ENCODE peak calls at places on chromosomes 13 and 19, in eight cellular contexts. O is PC-3, R is upper lobe of right lung, S is psoas muscle, U is breast epithelium, J is right atrium auricular region, A is mucosa of descending colon, W is BE2C. Q is an unnamed sample. For H3K4me1, the result is how much of the 10 kb centered on the place peaks cover.

GRCh38 chr19:8387688-8388611 is 2.2 kb upstream of the RAB11B start:
- DNase-seq in O (peak), R (no peak), S (no peak), U (no peak), J (no peak), A (no peak), W (no peak), Q (no peak)

GRCh38 chr19:3575949-3576673 is 3.4 kb downstream of the HMG20B start:
- DNase-seq in O (no peak), R (no peak), S (no peak), U (no peak), J (no peak), A (peak), W (no peak), Q (no peak)

GRCh38 chr13:94641432-94641941 is 39.8 kb downstream of the GPR180 start:
- DNase-seq in O (peak), R (no peak), S (no peak), U (no peak), J (no peak), A (no peak), W (no peak), Q (no peak)

GRCh38 chr13:28850226-28850625 is 30.1 kb downstream of the MTUS2 start:
- DNase-seq in O (no peak), R (no peak), S (no peak), U (no peak), J (no peak), A (no peak), W (no peak), Q (no peak)

GRCh38 chr19:30923096-30923495 is 426.1 kb downstream of the TSHZ3 start:
- DNase-seq in O (no peak), R (no peak), S (no peak), U (no peak), J (no peak), A (no peak), W (no peak), Q (no peak)

GRCh38 chr19:39208175-39208795 is 4.2 kb upstream of the SYCN start:
- DNase-seq in O (no peak), R (no peak), S (no peak), U (no peak), J (no peak), A (no peak), W (no peak), Q (no peak)

GRCh38 chr19:31350033-31350692 is 927 bp upstream of the TSHZ3 start:
- DNase-seq in O (no peak), R (no peak), S (peak), U (no peak), J (no peak), A (no peak), W (no peak), Q (no peak)

GRCh38 chr19:21141787-21142464 is at the start of gene ZNF431:
- DNase-seq in O (peak), R (peak), S (peak), U (peak), J (peak), A (peak), W (peak), Q (peak)

GRCh38 chr13:103203750-103204330 is 137.6 kb upstream of the SLC10A2 start:
- DNase-seq in O (no peak), R (no peak), S (no peak), U (no peak), J (no peak), A (no peak), W (no peak), Q (no peak)

GRCh38 chr19:52527954-52528326 is 472 bp downstream of the ZNF808 start:
- DNase-seq in O (no peak), R (peak), S (no peak), U (no peak), J (no peak), A (peak), W (peak), Q (peak)

GRCh38 chr19:33511346-33511745 is 10.2 kb downstream of the PEPD start:
- DNase-seq in O (no peak), R (no peak), S (no peak), U (no peak), J (no peak), A (no peak), W (no peak), Q (no peak)

GRCh38 chr19:54478677-54479266 is 5.7 kb upstream of the CDC42EP5 start:
- DNase-seq in O (peak), R (no peak), S (no peak), U (no peak), J (no peak), A (no peak), W (no peak), Q (peak)

GRCh38 chr13:29619995-29620394 is 24.5 kb upstream of the SLC7A1 start:
- DNase-seq in O (no peak), R (no peak), S (no peak), U (no peak), J (no peak), A (no peak), W (no peak), Q (no peak)

GRCh38 chr13:96431044-96431581 is 341.2 kb downstream of the HS6ST3 start:
- DNase-seq in O (no peak), R (no peak), S (no peak), U (no peak), J (no peak), A (no peak), W (no peak), Q (no peak)

GRCh38 chr19:33685541-33685940 is 63.8 kb downstream of the CHST8 start:
- DNase-seq in O (no peak), R (peak), S (no peak), U (peak), J (no peak), A (no peak), W (peak), Q (peak)

GRCh38 chr13:51959773-51960172 is 51.5 kb downstream of the ATP7B start:
- DNase-seq in O (no peak), R (no peak), S (no peak), U (no peak), J (no peak), A (peak), W (no peak), Q (no peak)

GRCh38 chr13:46553521-46553885 is 533 bp downstream of the LRCH1 start:
- DNase-seq in O (no peak), R (peak), S (no peak), U (peak), J (no peak), A (peak), W (peak), Q (peak)

GRCh38 chr19:49856574-49857021 is 5.6 kb downstream of the PTOV1 start:
- DNase-seq in O (no peak), R (no peak), S (no peak), U (no peak), J (no peak), A (peak), W (no peak), Q (peak)

GRCh38 chr19:17681505-17682125 is 6.5 kb downstream of the UNC13A start:
- DNase-seq in O (peak), R (no peak), S (peak), U (no peak), J (no peak), A (peak), W (no peak), Q (peak)

GRCh38 chr13:31046711-31047279 is 114.3 kb downstream of the TEX26 start:
- DNase-seq in O (no peak), R (no peak), S (peak), U (no peak), J (no peak), A (peak), W (peak), Q (peak)

GRCh38 chr13:35789335-35790166 is 313.1 kb upstream of the MAB21L1 start:
- DNase-seq in O (peak), R (no peak), S (no peak), U (no peak), J (no peak), A (no peak), W (no peak), Q (no peak)

GRCh38 chr13:51218691-51219090 is 3.5 kb upstream of the FAM124A start:
- DNase-seq in O (no peak), R (no peak), S (no peak), U (no peak), J (no peak), A (no peak), W (peak), Q (no peak)

GRCh38 chr13:48199404-48199991 is 33.5 kb upstream of the ITM2B start:
- DNase-seq in O (no peak), R (no peak), S (no peak), U (no peak), J (no peak), A (no peak), W (no peak), Q (no peak)

GRCh38 chr13:51549050-51549449 is 35.2 kb upstream of the WDFY2 start:
- DNase-seq in O (no peak), R (peak), S (no peak), U (no peak), J (no peak), A (peak), W (peak), Q (peak)

GRCh38 chr13:61700663-61701062 is 285.0 kb upstream of the PCDH20 start:
- DNase-seq in O (no peak), R (no peak), S (no peak), U (no peak), J (no peak), A (no peak), W (no peak), Q (no peak)

GRCh38 chr13:29511980-29512379 is 83.5 kb downstream of the SLC7A1 start:
- DNase-seq in O (no peak), R (peak), S (no peak), U (no peak), J (no peak), A (no peak), W (no peak), Q (no peak)

GRCh38 chr13:114059946-114060860 is 72.2 kb downstream of the RASA3 start:
- DNase-seq in O (no peak), R (no peak), S (peak), U (no peak), J (no peak), A (no peak), W (no peak), Q (no peak)

GRCh38 chr19:4800591-4801081 is 9.1 kb downstream of the FEM1A start:
- DNase-seq in O (peak), R (peak), S (peak), U (peak), J (no peak), A (no peak), W (no peak), Q (no peak)

GRCh38 chr13:92265408-92265807 is 867.0 kb downstream of the GPC5 start:
- DNase-seq in O (no peak), R (no peak), S (no peak), U (no peak), J (no peak), A (no peak), W (no peak), Q (no peak)

GRCh38 chr13:73307481-73307880 is 248.7 kb downstream of the KLF5 start:
- DNase-seq in O (peak), R (no peak), S (no peak), U (no peak), J (no peak), A (peak), W (no peak), Q (no peak)

GRCh38 chr13:83297591-83298305 is 584.5 kb downstream of the SLITRK1 start:
- DNase-seq in O (no peak), R (no peak), S (peak), U (no peak), J (no peak), A (no peak), W (no peak), Q (no peak)

GRCh38 chr13:114123876-114124275 is 8.5 kb downstream of the RASA3 start:
- DNase-seq in O (no peak), R (no peak), S (no peak), U (no peak), J (no peak), A (no peak), W (no peak), Q (no peak)

GRCh38 chr13:112231451-112232083 is 144.6 kb upstream of the SPACA7 start:
- DNase-seq in O (no peak), R (peak), S (no peak), U (no peak), J (no peak), A (no peak), W (no peak), Q (no peak)

GRCh38 chr19:28542394-28543243 is 670.3 kb downstream of the UQCRFS1 start:
- DNase-seq in O (no peak), R (no peak), S (no peak), U (no peak), J (no peak), A (no peak), W (no peak), Q (no peak)

GRCh38 chr19:28541602-28542393 is 671.2 kb downstream of the UQCRFS1 start:
- DNase-seq in O (no peak), R (no peak), S (no peak), U (no peak), J (no peak), A (no peak), W (no peak), Q (no peak)

GRCh38 chr19:28539759-28540158 is 673.2 kb downstream of the UQCRFS1 start:
- DNase-seq in O (no peak), R (no peak), S (no peak), U (no peak), J (no peak), A (no peak), W (no peak), Q (no peak)

GRCh38 chr19:28543244-28543776 is 669.6 kb downstream of the UQCRFS1 start:
- DNase-seq in O (no peak), R (no peak), S (no peak), U (no peak), J (no peak), A (no peak), W (no peak), Q (no peak)

DNA sequence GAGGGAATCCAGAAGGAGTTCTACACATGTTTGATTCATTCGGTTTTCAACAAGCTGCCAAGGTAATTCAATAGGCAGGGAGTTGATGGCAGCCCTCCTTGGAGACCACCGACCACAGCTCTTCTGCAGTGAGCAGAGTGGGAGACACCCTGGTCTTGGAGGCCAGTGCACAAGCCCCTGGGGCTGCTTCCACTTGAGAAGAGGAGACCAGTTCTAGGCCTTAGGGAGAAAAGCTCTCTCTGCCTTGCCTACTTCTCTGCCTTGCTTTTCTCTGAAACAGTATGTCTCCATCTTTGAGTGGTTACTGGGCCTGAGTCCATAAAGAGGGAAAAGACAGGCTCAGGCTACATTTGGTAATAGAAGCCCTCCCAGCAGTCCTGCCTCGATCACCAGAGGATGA is 671.9 kb downstream of the UQCRFS1 start:
- DNase-seq in O (no peak), R (no peak), S (no peak), U (no peak), J (no peak), A (no peak), W (no peak), Q (no peak)
- TF ChIP-seq CTCF in O (no peak), R (no peak), S (no peak), U (no peak), J (no peak), A (no peak), W (no peak), Q (no peak)

DNA sequence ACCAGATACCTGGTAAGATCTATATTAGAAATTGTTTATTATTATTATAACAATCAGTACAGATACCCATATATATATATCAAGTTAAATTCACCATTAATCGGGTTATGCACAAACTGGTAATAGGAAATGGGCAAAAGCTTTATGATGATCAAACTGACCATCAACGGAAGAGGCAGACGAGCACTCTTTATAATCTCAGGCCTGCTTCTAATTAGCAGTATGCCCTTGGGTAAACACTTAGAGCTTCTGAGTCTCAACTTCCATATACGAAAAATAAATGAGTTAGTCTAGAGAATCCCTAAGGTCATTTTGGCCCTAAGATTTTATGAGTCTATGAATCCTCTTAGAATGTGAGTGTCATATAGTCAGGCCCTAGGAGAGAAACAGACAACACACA is 710.9 kb downstream of the PCDH9 start:
- DNase-seq in O (no peak), R (no peak), S (no peak), U (no peak), J (no peak), A (no peak), W (peak), Q (no peak)
- H3K4me1 ChIP-seq in O (under half), R (under half), S (under half), U (under half), J (under half), A (under half), W (under half), Q (under half)

GRCh38 chr19:383922-384800 is 24.8 kb downstream of the C2CD4C start:
- DNase-seq in O (no peak), R (peak), S (no peak), U (peak), J (no peak), A (no peak), W (peak), Q (peak)
- TF ChIP-seq CTCF in O (no peak), R (peak), S (peak), U (peak), J (peak), A (peak), W (peak), Q (peak)

GRCh38 chr19:15317392-15318011 is 14.8 kb downstream of the BRD4 start:
- DNase-seq in O (no peak), R (no peak), S (no peak), U (no peak), J (no peak), A (no peak), W (no peak), Q (no peak)

GRCh38 chr19:15315101-15315500 is 17.2 kb downstream of the BRD4 start:
- DNase-seq in O (peak), R (peak), S (no peak), U (no peak), J (no peak), A (no peak), W (no peak), Q (no peak)

GRCh38 chr19:15320118-15320517 is 12.2 kb downstream of the BRD4 start:
- DNase-seq in O (no peak), R (no peak), S (no peak), U (no peak), J (no peak), A (no peak), W (no peak), Q (no peak)

GRCh38 chr19:15316498-15316897 is 15.8 kb downstream of the BRD4 start:
- DNase-seq in O (no peak), R (no peak), S (no peak), U (no peak), J (no peak), A (no peak), W (no peak), Q (no peak)

DNA sequence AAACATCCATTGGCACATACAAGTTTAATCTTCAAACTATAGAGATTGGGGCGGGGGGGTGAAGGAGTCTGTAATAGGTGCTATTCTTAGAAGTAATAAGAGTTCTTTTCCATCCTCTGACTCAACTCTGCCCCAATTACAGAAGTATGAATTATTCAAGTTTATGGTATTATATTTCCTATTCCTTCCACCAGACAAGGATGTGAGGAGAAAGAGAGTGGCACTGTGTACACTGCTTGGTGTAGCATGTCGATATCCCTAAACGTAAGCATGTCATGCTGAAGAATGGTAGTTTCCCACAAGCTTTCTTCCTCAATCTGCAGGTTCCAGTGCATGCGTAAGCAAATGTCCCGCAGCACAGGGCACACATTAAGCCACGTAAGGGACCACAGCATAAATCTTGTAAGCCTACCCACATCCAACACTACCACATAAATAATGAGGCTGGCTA is 14.1 kb downstream of the BRD4 start:
- DNase-seq in O (no peak), R (no peak), S (no peak), U (no peak), J (no peak), A (no peak), W (no peak), Q (no peak)
- H3K4me1 ChIP-seq in O (under half), R (half or more), S (half or more), U (under half), J (half or more), A (under half), W (under half), Q (under half)

DNA sequence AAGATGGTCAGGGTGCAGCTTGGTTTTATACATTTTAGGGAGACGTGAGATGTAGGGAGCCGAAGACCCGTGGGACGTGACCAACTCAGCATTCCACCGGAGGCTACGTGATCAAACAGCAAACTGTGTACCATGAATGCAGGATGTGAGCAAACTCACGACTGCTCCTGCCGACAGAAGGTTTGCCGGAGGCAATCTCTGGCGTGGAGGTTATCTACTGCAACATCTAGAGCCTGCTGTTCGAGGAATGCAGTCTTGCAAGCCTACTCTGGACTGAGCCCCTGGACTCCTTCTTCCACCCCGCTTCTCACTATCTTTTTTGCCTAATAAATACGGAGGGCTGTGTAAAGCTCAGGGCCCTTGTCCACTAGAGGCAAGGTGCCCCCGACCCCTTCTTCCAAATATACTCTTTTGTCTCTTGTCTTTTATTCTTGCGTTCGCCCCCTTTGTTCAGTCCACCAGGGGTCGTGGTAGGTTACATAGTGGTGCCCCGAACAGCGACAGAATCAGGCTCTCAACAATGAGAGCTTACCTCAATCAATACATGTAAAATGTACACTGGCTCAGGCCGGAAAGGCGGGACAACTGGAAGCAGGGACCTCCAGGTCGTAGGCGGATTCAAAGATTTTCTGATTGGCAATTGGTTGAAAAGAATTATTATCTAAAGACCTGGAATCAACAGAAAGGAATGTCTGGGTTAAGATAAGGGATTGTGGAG is 8.9 kb upstream of the OR1I1 start:
- DNase-seq in O (peak), R (no peak), S (no peak), U (peak), J (no peak), A (no peak), W (peak), Q (peak)
- TF ChIP-seq CTCF in O (peak), R (no peak), S (no peak), U (no peak), J (no peak), A (no peak), W (peak), Q (peak)

GRCh38 chr13:59103004-59103768 is 1060.5 kb downstream of the DIAPH3 start:
- DNase-seq in O (no peak), R (no peak), S (no peak), U (no peak), J (no peak), A (no peak), W (peak), Q (no peak)
- H3K4me1 ChIP-seq in O (under half), R (under half), S (under half), U (under half), J (under half), A (under half), W (under half), Q (under half)

GRCh38 chr13:110925023-110925608 is 10.2 kb upstream of the ANKRD10 start:
- DNase-seq in O (no peak), R (no peak), S (no peak), U (no peak), J (no peak), A (no peak), W (no peak), Q (peak)
- TF ChIP-seq CTCF in O (peak), R (peak), S (peak), U (no peak), J (peak), A (no peak), W (peak), Q (peak)

GRCh38 chr19:13024126-13024957 is 29.1 kb downstream of the NFIX start:
- DNase-seq in O (peak), R (no peak), S (peak), U (no peak), J (no peak), A (peak), W (peak), Q (peak)

GRCh38 chr19:13024958-13025653 is 29.8 kb downstream of the NFIX start:
- DNase-seq in O (peak), R (peak), S (peak), U (no peak), J (no peak), A (peak), W (no peak), Q (peak)

GRCh38 chr19:13027031-13027430 is 31.8 kb downstream of the NFIX start:
- DNase-seq in O (no peak), R (no peak), S (no peak), U (no peak), J (no peak), A (no peak), W (no peak), Q (no peak)

GRCh38 chr19:13026478-13026999 is 31.3 kb downstream of the NFIX start:
- DNase-seq in O (peak), R (no peak), S (no peak), U (no peak), J (no peak), A (peak), W (no peak), Q (no peak)

GRCh38 chr19:13025819-13026477 is 30.7 kb downstream of the NFIX start:
- DNase-seq in O (no peak), R (no peak), S (no peak), U (no peak), J (no peak), A (no peak), W (no peak), Q (no peak)
- H3K4me1 ChIP-seq in O (under half), R (half or more), S (half or more), U (under half), J (half or more), A (under half), W (under half), Q (under half)

Q was measured in endodermal cell.